ENCODE peak calls at places on chromosome 4, in ten cellular contexts. N, S, V, L, A, P, R, O, E and B are unnamed samples.

GRCh38 chr4:123506311-123506685 is 109.7 kb downstream of the SPRY1 start:
- DNase-seq in P (no peak), L (peak; percentile 9), V (no peak), R (no peak), E (no peak), A (peak; percentile 41), O (no peak), S (no peak), N (no peak), B (no peak)

GRCh38 chr4:154719087-154719486 is 24.7 kb upstream of the LRAT start:
- DNase-seq in A (no peak), N (no peak), O (no peak), V (no peak), R (peak; percentile 30), L (peak; percentile 25), S (no peak), P (no peak), E (no peak), B (no peak)

GRCh38 chr4:139921551-139922184 is 232.3 kb downstream of the MAML3 start:
- DNase-seq in E (no peak), A (peak; percentile 91), R (no peak), O (no peak), N (no peak), L (no peak), S (no peak), P (no peak), V (peak; percentile 46), B (no peak)

GRCh38 chr4:80162418-80162817 is 34.9 kb upstream of the PRDM8 start:
- DNase-seq in A (no peak), N (no peak), E (no peak), R (no peak), P (no peak), V (no peak), L (no peak), S (no peak), O (no peak), B (no peak)

GRCh38 chr4:3466691-3467600 is 3.8 kb downstream of the DOK7 start:
- DNase-seq in S (no peak), E (no peak), O (no peak), V (peak; percentile 18), R (no peak), N (peak; percentile 20), L (no peak), A (no peak), P (no peak), B (no peak)

GRCh38 chr4:181968371-181968770 is 274.8 kb upstream of the TENM3 start:
- DNase-seq in R (peak; percentile 47), S (no peak), P (no peak), V (no peak), N (no peak), O (peak; percentile 83), A (no peak), E (no peak), L (peak; percentile 83), B (no peak)

GRCh38 chr4:41258783-41259182 is 2.1 kb downstream of the UCHL1 start:
- DNase-seq in E (no peak), R (peak; percentile 70), A (peak; percentile 40), P (no peak), S (no peak), L (peak; percentile 76), N (peak; percentile 35), V (peak; percentile 29), O (peak; percentile 86), B (peak; percentile 11)

GRCh38 chr4:182339246-182339645 is 96.0 kb downstream of the TENM3 start:
- DNase-seq in L (no peak), A (peak; percentile 94), V (no peak), E (no peak), R (no peak), O (no peak), S (no peak), N (no peak), P (no peak), B (no peak)

GRCh38 chr4:76930721-76931481 is 18.7 kb upstream of the SEPTIN11 start:
- DNase-seq in S (no peak), V (no peak), L (no peak), O (no peak), N (no peak), A (no peak), P (no peak), E (no peak), R (no peak), B (no peak)

GRCh38 chr4:76896731-76897521 is 1.0 kb downstream of the SOWAHB start:
- DNase-seq in O (peak; percentile 18), L (peak; percentile 22), A (peak; percentile 28), P (no peak), V (peak; percentile 72), R (peak; percentile 51), S (no peak), N (peak; percentile 48), E (no peak), B (no peak)

GRCh38 chr4:122710434-122711308 is 21.8 kb upstream of the BBS12 start:
- DNase-seq in L (peak; percentile 23), S (no peak), N (no peak), R (no peak), V (no peak), O (peak; percentile 44), A (no peak), P (peak; percentile 45), E (no peak), B (no peak)

GRCh38 chr4:8168832-8169598 is 10.4 kb upstream of the ABLIM2 start:
- DNase-seq in A (no peak), O (no peak), E (no peak), R (no peak), V (no peak), L (no peak), N (no peak), S (no peak), P (no peak), B (no peak)

GRCh38 chr4:102862016-102862415 is 6.8 kb upstream of the CISD2 start:
- DNase-seq in O (no peak), V (no peak), P (no peak), E (no peak), L (no peak), R (no peak), S (no peak), A (no peak), N (no peak), B (no peak)

GRCh38 chr4:10457255-10457801 is at the start of gene ZNF518B:
- DNase-seq in S (peak; percentile 87), O (peak; percentile 48), V (peak; percentile 83), E (peak; percentile 48), N (peak; percentile 33), R (peak; percentile 97), A (peak; percentile 59), L (peak; percentile 56), P (peak; percentile 66), B (peak; percentile 49)

GRCh38 chr4:83850435-83850834 is 314.5 kb downstream of the GPAT3 start:
- DNase-seq in R (peak; percentile 13), V (no peak), N (no peak), S (no peak), P (no peak), L (peak; percentile 72), A (no peak), O (peak; percentile 52), E (no peak), B (no peak)

GRCh38 chr4:184937745-184938144 is 80.5 kb upstream of the HELT start:
- DNase-seq in S (no peak), R (no peak), P (no peak), N (no peak), V (peak; percentile 36), A (peak; percentile 63), E (no peak), L (no peak), O (no peak), B (no peak)

GRCh38 chr4:177315767-177316490 is 6.3 kb downstream of the NEIL3 start:
- DNase-seq in E (no peak), A (no peak), S (no peak), V (no peak), N (no peak), P (no peak), R (peak; percentile 16), L (no peak), O (no peak), B (no peak)

GRCh38 chr4:184416913-184417734 is 57.2 kb downstream of the IRF2 start:
- DNase-seq in O (peak; percentile 14), P (peak; percentile 32), L (no peak), V (no peak), E (no peak), A (no peak), N (no peak), R (no peak), S (no peak), B (no peak)

GRCh38 chr4:124060261-124060918 is 652.1 kb downstream of the ANKRD50 start:
- DNase-seq in N (no peak), A (no peak), O (peak; percentile 49), P (no peak), L (peak; percentile 79), R (peak; percentile 33), S (peak; percentile 70), E (no peak), V (no peak), B (no peak)

GRCh38 chr4:154314248-154314647 is 177.4 kb downstream of the DCHS2 start:
- DNase-seq in N (no peak), P (no peak), O (no peak), V (no peak), R (peak; percentile 64), A (no peak), E (no peak), S (no peak), L (peak; percentile 25), B (no peak)

GRCh38 chr4:23355263-23355662 is 534.6 kb downstream of the PPARGC1A start:
- DNase-seq in A (no peak), E (no peak), R (no peak), N (no peak), O (no peak), V (no peak), P (no peak), S (no peak), L (no peak), B (no peak)

GRCh38 chr4:88054909-88055308 is 47.5 kb downstream of the PKD2 start:
- DNase-seq in L (peak; percentile 59), A (peak; percentile 44), N (no peak), P (no peak), O (peak; percentile 72), S (no peak), R (peak; percentile 27), E (no peak), V (peak; percentile 47), B (no peak)

GRCh38 chr4:108166038-108166437 is 2.7 kb downstream of the LEF1 start:
- DNase-seq in R (no peak), L (no peak), O (no peak), N (no peak), A (no peak), S (no peak), P (no peak), E (no peak), V (no peak), B (no peak)

GRCh38 chr4:88522702-88523324 is 763 bp downstream of the PYURF start:
- DNase-seq in L (peak; percentile 46), N (peak; percentile 32), S (peak; percentile 76), E (no peak), R (peak; percentile 47), V (peak; percentile 36), A (peak; percentile 72), P (peak; percentile 19), O (peak; percentile 33), B (no peak)

GRCh38 chr4:30770049-30770549 is 49.9 kb downstream of the PCDH7 start:
- DNase-seq in O (peak; percentile 41), P (no peak), A (no peak), S (no peak), V (no peak), E (no peak), N (no peak), L (peak; percentile 85), R (peak; percentile 43), B (no peak)

GRCh38 chr4:135123632-135124031 is 922.0 kb upstream of the PABPC4L start:
- DNase-seq in N (no peak), O (no peak), R (no peak), V (no peak), E (no peak), L (no peak), A (no peak), P (no peak), S (no peak), B (no peak)